ENCODE peak calls at places on chromosomes 7 and 10, in nine cellular contexts. A is CD8-positive, alpha-beta T cell; F is activated CD8-positive, alpha-beta T cell treated with anti-CD3 and anti-CD28 coated beads, Interleukin-2, amount 10 ng/mL, durations not matched to agents 7 days and 5 days; O is SJCRH30; E is RWPE1; G is NCI-H2171 treated with DMSO at 0.1 percent for 48 hours; I is dorsolateral prefrontal cortex; Y is naive thymus-derived CD8-positive, alpha-beta T cell; T is nucleus accumbens. H is an unnamed sample.

GRCh38 chr7:27185708-27186449 is 847 bp upstream of the HOXA11 start:
- DNase-seq in T (no peak), A (no peak), F (no peak), G (no peak), I (peak), E (no peak), Y (no peak), O (no peak), H (peak)

GRCh38 chr7:126667742-126668366 is 584.9 kb downstream of the GRM8 start:
- DNase-seq in F (no peak), O (peak), G (no peak), T (no peak), E (no peak), Y (no peak), A (no peak), I (no peak), H (no peak)

GRCh38 chr7:27901028-27901760 is 161.2 kb downstream of the TAX1BP1 start:
- DNase-seq in A (no peak), G (no peak), F (peak), I (no peak), Y (peak), T (no peak), E (no peak), O (no peak), H (no peak)

GRCh38 chr7:11540271-11540761 is 291.7 kb downstream of the THSD7A start:
- DNase-seq in T (no peak), F (no peak), I (no peak), A (no peak), Y (no peak), G (no peak), E (no peak), O (no peak), H (no peak)

GRCh38 chr10:43110318-43111071 is 27.8 kb upstream of the CSGALNACT2 start:
- DNase-seq in O (peak), F (no peak), A (no peak), G (no peak), Y (no peak), I (no peak), E (peak), T (no peak), H (no peak)

GRCh38 chr7:44489955-44490350 is 505 bp downstream of the NUDCD3 start:
- DNase-seq in I (no peak), E (peak), T (no peak), G (peak), A (peak), Y (no peak), O (no peak), F (peak), H (no peak)

GRCh38 chr7:48173313-48173712 is 2.1 kb downstream of the ABCA13 start:
- DNase-seq in A (no peak), O (no peak), G (no peak), T (no peak), I (no peak), Y (no peak), F (no peak), E (no peak), H (no peak)

GRCh38 chr7:17184805-17185689 is 113.4 kb upstream of the AHR start:
- DNase-seq in A (no peak), F (no peak), I (no peak), Y (no peak), O (no peak), G (no peak), E (no peak), T (no peak), H (no peak)

GRCh38 chr10:26879744-26880143 is 19.0 kb upstream of the ABI1 start:
- DNase-seq in Y (no peak), G (no peak), E (no peak), F (no peak), O (no peak), T (no peak), I (peak), A (no peak), H (no peak)

GRCh38 chr10:44968101-44968886 is 8.7 kb downstream of the RASSF4 start:
- DNase-seq in F (peak), A (no peak), T (no peak), O (no peak), G (no peak), Y (peak), I (no peak), E (no peak), H (peak)

GRCh38 chr10:6050801-6051445 is 11.2 kb downstream of the IL2RA start:
- DNase-seq in F (peak), T (no peak), O (peak), A (peak), Y (peak), E (peak), G (no peak), I (no peak), H (peak)

GRCh38 chr10:93915603-93916002 is 21.8 kb downstream of the SLC35G1 start:
- DNase-seq in G (no peak), Y (no peak), E (no peak), I (no peak), A (no peak), T (no peak), O (no peak), F (no peak), H (no peak)

GRCh38 chr7:105643384-105643783 is 62.1 kb upstream of the EFCAB10 start:
- DNase-seq in G (peak), O (no peak), A (no peak), F (no peak), E (no peak), T (no peak), Y (no peak), I (peak), H (no peak)

GRCh38 chr10:126036515-126036914 is 140.2 kb downstream of the FANK1 start:
- DNase-seq in F (no peak), I (no peak), E (no peak), G (no peak), O (no peak), A (no peak), T (no peak), Y (no peak), H (no peak)

GRCh38 chr7:37732253-37732652 is 48.7 kb downstream of the GPR141 start:
- DNase-seq in E (no peak), O (peak), Y (peak), I (no peak), F (peak), G (peak), T (no peak), A (no peak), H (no peak)

GRCh38 chr7:2553108-2553507 is 2.2 kb downstream of the BRAT1 start:
- DNase-seq in E (no peak), I (no peak), T (no peak), F (no peak), G (no peak), O (no peak), Y (no peak), A (no peak), H (no peak)

GRCh38 chr7:100674441-100675407 is 1.2 kb downstream of the GNB2 start:
- DNase-seq in O (no peak), F (no peak), G (peak), T (no peak), A (no peak), Y (peak), E (no peak), I (no peak), H (peak)

GRCh38 chr7:88216276-88216675 is 3.6 kb downstream of the SRI start:
- DNase-seq in O (no peak), E (no peak), Y (no peak), F (no peak), I (no peak), G (no peak), A (no peak), T (no peak), H (no peak)